ENCODE peak calls at places on chromosomes 7 and 10, in five cellular contexts. R is memory B cell; X is adipocyte; I is psoas muscle; P is naive thymus-derived CD4-positive, alpha-beta T cell. L is an unnamed sample.
A peak's percentile ranks its signal among the peaks of the same experiment; 100 is the strongest.

GRCh38 chr7:27173412-27174076 is 576 bp downstream of the HOXA10 start:
- DNase-seq in I (no peak), P (peak; percentile 51), X (no peak), R (peak; percentile 57), L (no peak)

GRCh38 chr10:131998845-131999681 is 17.3 kb upstream of the BNIP3 start:
- DNase-seq in X (no peak), R (no peak), I (no peak), P (no peak), L (no peak)

GRCh38 chr10:21995557-21995956 is 8.0 kb downstream of the DNAJC1 start:
- DNase-seq in I (no peak), R (no peak), P (no peak), X (no peak), L (no peak)

GRCh38 chr7:101186194-101186593 is 6.1 kb upstream of the NAT16 start:
- DNase-seq in R (no peak), X (no peak), P (no peak), I (no peak), L (no peak)

GRCh38 chr7:1074593-1075431 is 13.1 kb upstream of the GPER1 start:
- DNase-seq in I (no peak), X (no peak), R (no peak), P (no peak), L (no peak)

GRCh38 chr10:15719899-15720634 is at the start of gene ITGA8:
- DNase-seq in X (peak; percentile 90), R (no peak), I (no peak), P (no peak), L (no peak)

GRCh38 chr7:22543169-22543568 is 43.2 kb upstream of the STEAP1B start:
- DNase-seq in I (no peak), R (no peak), P (no peak), X (no peak), L (no peak)

GRCh38 chr7:55307123-55307916 is 57.8 kb upstream of the LANCL2 start:
- DNase-seq in X (peak; percentile 14), R (no peak), I (no peak), P (no peak), L (no peak)

GRCh38 chr7:132857031-132857430 is 224.9 kb downstream of the CHCHD3 start:
- DNase-seq in X (no peak), I (no peak), R (no peak), P (no peak), L (no peak)

GRCh38 chr10:77899080-77899477 is 27.5 kb downstream of the DLG5 start:
- DNase-seq in I (no peak), P (no peak), X (peak; percentile 61), R (no peak), L (peak; percentile 35)

GRCh38 chr7:75654855-75655254 is 83.9 kb downstream of the HIP1 start:
- DNase-seq in P (no peak), I (no peak), X (no peak), R (no peak), L (no peak)

GRCh38 chr10:94193466-94193924 is 169.2 kb downstream of the NOC3L start:
- DNase-seq in R (no peak), P (no peak), I (no peak), X (peak; percentile 85), L (peak; percentile 9)

GRCh38 chr10:100570518-100570865 is 34.7 kb downstream of the HIF1AN start:
- DNase-seq in P (no peak), I (no peak), X (no peak), R (no peak), L (no peak)

GRCh38 chr10:43284341-43284910 is 17.6 kb upstream of the RASGEF1A start:
- DNase-seq in X (peak; percentile 19), I (no peak), R (no peak), P (no peak), L (no peak)

GRCh38 chr7:149454006-149454405 is 6.9 kb downstream of the ZNF777 start:
- DNase-seq in I (no peak), P (no peak), R (no peak), X (no peak), L (no peak)

GRCh38 chr10:132448248-132448731 is 51.3 kb downstream of the PWWP2B start:
- DNase-seq in X (peak; percentile 38), R (no peak), P (no peak), I (peak; percentile 81), L (peak; percentile 27)

GRCh38 chr10:117543999-117544728 is 1.6 kb downstream of the EMX2 start:
- DNase-seq in P (no peak), R (no peak), I (no peak), X (no peak), L (no peak)

GRCh38 chr10:89574348-89574747 is 39.0 kb upstream of the SLC16A12 start:
- DNase-seq in R (no peak), P (no peak), X (peak; percentile 34), I (no peak), L (no peak)

GRCh38 chr10:71363936-71364335 is 32.8 kb upstream of the CDH23 start:
- DNase-seq in I (no peak), X (no peak), R (no peak), P (no peak), L (peak; percentile 65)

GRCh38 chr7:48255046-48255445 is 83.8 kb downstream of the ABCA13 start:
- DNase-seq in X (peak; percentile 8), I (no peak), P (no peak), R (no peak), L (no peak)

GRCh38 chr7:75995996-75996395 is 1.6 kb upstream of the TMEM120A start:
- DNase-seq in I (no peak), P (no peak), R (no peak), X (no peak), L (no peak)

GRCh38 chr7:114645451-114645850 is 230.8 kb downstream of the FOXP2 start:
- DNase-seq in R (no peak), P (no peak), I (no peak), X (no peak), L (no peak)

GRCh38 chr7:23467731-23468720 is 2.3 kb downstream of the IGF2BP3 start:
- DNase-seq in R (peak; percentile 48), X (peak; percentile 86), P (peak; percentile 33), I (no peak), L (no peak)

L was measured in thyroid gland.